ENCODE peak calls at places on chromosomes 13 and 19, in four cellular contexts. One of them, this sample, is unnamed.

GRCh38 chr19:8161135-8161646 is 11.8 kb upstream of the FBN3 start:
- DNase-seq in NCI-H226: peak
- DNase-seq in ecto neural progenitor cell: no peak
- DNase-seq in posterior vena cava: no peak
- DNase-seq in this sample: peak

GRCh38 chr13:32261567-32261966 is 53.6 kb downstream of the ZAR1L start:
- DNase-seq in NCI-H226: peak
- DNase-seq in ecto neural progenitor cell: no peak
- DNase-seq in posterior vena cava: peak
- DNase-seq in this sample: no peak

GRCh38 chr19:19256072-19256969 is 16.8 kb downstream of the TM6SF2 start:
- DNase-seq in NCI-H226: no peak
- DNase-seq in ecto neural progenitor cell: no peak
- DNase-seq in posterior vena cava: no peak
- DNase-seq in this sample: peak

GRCh38 chr19:11273288-11273687 is 11.0 kb upstream of the DOCK6 start:
- DNase-seq in NCI-H226: no peak
- DNase-seq in ecto neural progenitor cell: no peak
- DNase-seq in posterior vena cava: no peak
- DNase-seq in this sample: no peak

GRCh38 chr13:43195551-43195950 is 172.2 kb downstream of the DNAJC15 start:
- DNase-seq in NCI-H226: no peak
- DNase-seq in ecto neural progenitor cell: no peak
- DNase-seq in posterior vena cava: no peak
- DNase-seq in this sample: no peak

GRCh38 chr19:2057484-2058469 is 6.7 kb upstream of the MKNK2 start:
- DNase-seq in NCI-H226: no peak
- DNase-seq in ecto neural progenitor cell: peak
- DNase-seq in posterior vena cava: no peak
- DNase-seq in this sample: no peak

GRCh38 chr19:37361994-37362393 is 8.9 kb upstream of the ZNF527 start:
- DNase-seq in NCI-H226: no peak
- DNase-seq in ecto neural progenitor cell: no peak
- DNase-seq in posterior vena cava: no peak
- DNase-seq in this sample: no peak

GRCh38 chr19:15584095-15584494 is 30.9 kb upstream of the CYP4F8 start:
- DNase-seq in NCI-H226: no peak
- DNase-seq in ecto neural progenitor cell: no peak
- DNase-seq in posterior vena cava: no peak
- DNase-seq in this sample: no peak